ENCODE peak calls at places on chromosomes 12 and 14, in five cellular contexts. K is HCT116, B is GM12878, W is transverse colon, R is endothelial cell of umbilical vein. J is an unnamed sample.

GRCh38 chr14:91396959-91397815 is 20.4 kb downstream of the CCDC88C start:
- DNase-seq in K (no peak), B (no peak), W (peak), R (peak), J (peak)

GRCh38 chr14:91770185-91770584 is 38.3 kb upstream of the CATSPERB start:
- DNase-seq in K (no peak), B (no peak), W (no peak), R (peak), J (no peak)

GRCh38 chr12:108053512-108053911 is 75.6 kb upstream of the WSCD2 start:
- DNase-seq in K (no peak), B (no peak), W (no peak), R (no peak), J (no peak)

GRCh38 chr14:75013290-75013689 is 10.6 kb downstream of the EIF2B2 start:
- DNase-seq in K (no peak), B (no peak), W (no peak), R (no peak), J (no peak)

GRCh38 chr12:30975581-30975980 is 49.0 kb downstream of the TSPAN11 start:
- DNase-seq in K (no peak), B (no peak), W (no peak), R (no peak), J (no peak)

GRCh38 chr12:67649165-67650126 is 901 bp downstream of the DYRK2 start:
- DNase-seq in K (no peak), B (no peak), W (peak), R (peak), J (peak)

GRCh38 chr14:105581551-105582341 is 55.4 kb downstream of the TMEM121 start:
- DNase-seq in K (no peak), B (peak), W (peak), R (no peak), J (no peak)

GRCh38 chr12:106288510-106289195 is 13.9 kb upstream of the TCP11L2 start:
- DNase-seq in K (peak), B (no peak), W (no peak), R (peak), J (no peak)

GRCh38 chr12:113955109-113955970 is 10.8 kb downstream of the RBM19 start:
- DNase-seq in K (peak), B (no peak), W (peak), R (peak), J (no peak)

GRCh38 chr14:103296007-103296406 is 38.0 kb upstream of the EIF5 start:
- DNase-seq in K (no peak), B (no peak), W (no peak), R (peak), J (no peak)

GRCh38 chr14:92794547-92794941 is 439 bp downstream of the GOLGA5 start:
- DNase-seq in K (no peak), B (no peak), W (peak), R (peak), J (peak)

GRCh38 chr14:90693413-90693812 is 122.8 kb downstream of the TTC7B start:
- DNase-seq in K (no peak), B (no peak), W (no peak), R (no peak), J (no peak)

GRCh38 chr14:60215127-60215444 is 33.9 kb upstream of the PPM1A start:
- DNase-seq in K (no peak), B (no peak), W (peak), R (no peak), J (no peak)

GRCh38 chr14:26808407-26808806 is 210.6 kb upstream of the NOVA1 start:
- DNase-seq in K (no peak), B (no peak), W (no peak), R (peak), J (no peak)

GRCh38 chr12:88248606-88249005 is 106.5 kb downstream of the TMTC3 start:
- DNase-seq in K (no peak), B (no peak), W (no peak), R (no peak), J (no peak)

GRCh38 chr14:95318399-95318834 is 1.3 kb downstream of the CLMN start:
- DNase-seq in K (no peak), B (no peak), W (peak), R (no peak), J (no peak)

GRCh38 chr12:42761601-42762350 is 172.2 kb upstream of the PRICKLE1 start:
- DNase-seq in K (no peak), B (no peak), W (no peak), R (no peak), J (no peak)

GRCh38 chr12:113358381-113359132 is at the start of gene PLBD2:
- DNase-seq in K (peak), B (peak), W (peak), R (peak), J (peak)

GRCh38 chr12:132562489-132563045 is 47.8 kb downstream of the LRCOL1 start:
- DNase-seq in K (no peak), B (no peak), W (no peak), R (no peak), J (no peak)

GRCh38 chr12:116055895-116056607 is 221.4 kb downstream of the MED13L start:
- DNase-seq in K (no peak), B (no peak), W (no peak), R (no peak), J (no peak)

GRCh38 chr12:116050266-116050665 is 227.2 kb downstream of the MED13L start:
- DNase-seq in K (no peak), B (no peak), W (no peak), R (no peak), J (no peak)

GRCh38 chr12:116057356-116057755 is 220.1 kb downstream of the MED13L start:
- DNase-seq in K (no peak), B (no peak), W (no peak), R (no peak), J (no peak)

GRCh38 chr12:116054280-116054679 is 223.2 kb downstream of the MED13L start:
- DNase-seq in K (no peak), B (no peak), W (no peak), R (no peak), J (no peak)

GRCh38 chr12:116053479-116054195 is 223.9 kb downstream of the MED13L start:
- DNase-seq in K (no peak), B (no peak), W (peak), R (peak), J (no peak)
- TF ChIP-seq POLR2AphosphoS5 in K (no peak), B (no peak), W (no peak), R (no peak), J (no peak)

GRCh38 chr12:46825526-46826414 is at the start of gene SLC38A4:
- DNase-seq in K (no peak), B (no peak), W (peak), R (peak), J (no peak)
- TF ChIP-seq POLR2A in K (no peak), B (no peak), W (peak), R (no peak), J (no peak)

DNA sequence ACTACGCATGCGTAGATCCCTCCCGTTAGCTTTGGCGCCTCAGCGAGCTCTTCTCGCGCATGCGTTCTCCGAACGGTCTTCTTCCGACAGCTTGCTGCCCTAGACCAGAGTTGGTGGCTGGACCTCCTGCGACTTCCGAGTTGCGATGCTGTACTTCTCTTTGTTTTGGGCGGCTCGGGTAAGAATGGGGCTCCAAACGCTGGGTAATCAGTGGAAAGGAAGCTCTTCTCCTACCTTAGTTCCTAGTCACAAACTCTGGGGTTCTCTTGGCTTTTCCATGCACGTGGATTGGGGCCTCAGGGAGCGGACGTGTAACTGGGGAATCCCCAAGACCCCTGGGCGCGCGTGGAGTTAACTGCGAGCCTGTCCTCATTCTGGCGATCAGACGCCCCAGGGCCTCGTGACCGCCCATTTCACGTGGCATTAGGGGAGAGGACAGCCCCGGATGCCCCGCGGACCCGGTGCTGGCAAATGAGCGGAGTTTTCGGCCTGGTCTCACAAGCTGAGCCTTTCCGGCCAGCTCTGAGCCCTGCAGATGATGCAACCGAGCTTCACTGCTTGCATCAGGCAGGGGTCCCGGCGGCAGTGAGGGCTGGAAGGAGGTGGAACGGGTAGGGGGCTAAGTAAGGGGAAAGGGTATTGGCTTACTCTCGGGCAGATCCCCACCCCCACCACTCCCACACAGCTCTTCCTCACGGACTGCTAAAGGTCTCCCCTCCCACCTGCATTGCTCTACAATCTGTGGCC is at the start of gene SHMT2:
- DNase-seq in K (peak), B (peak), W (peak), R (peak), J (peak)
- TF ChIP-seq POLR2AphosphoS5 in K (peak), B (peak), W (no peak), R (peak), J (peak)

DNA sequence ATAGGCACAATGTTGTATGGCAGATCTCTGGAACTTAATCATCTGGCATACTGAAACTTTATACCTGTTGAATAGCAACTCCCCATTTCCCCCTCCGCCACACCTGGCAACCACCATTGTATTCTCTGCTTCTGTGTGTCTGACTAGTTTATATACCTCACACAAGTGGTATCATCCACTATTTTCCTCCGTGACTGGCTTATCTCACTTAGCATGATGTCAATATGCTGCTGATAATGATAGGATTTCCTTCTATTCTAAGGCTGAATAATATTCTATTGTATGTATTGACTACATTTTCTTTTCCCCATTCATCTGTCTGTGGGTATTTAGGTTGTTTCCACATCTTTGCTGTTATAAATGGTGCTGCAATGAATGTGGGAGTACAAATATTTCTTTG is 21.5 kb downstream of the BRMS1L start:
- DNase-seq in K (no peak), B (no peak), W (no peak), R (peak), J (no peak)
- TF ChIP-seq POLR2A in K (no peak), B (no peak), W (no peak), R (no peak), J (no peak)